ENCODE peak calls at places on chromosomes 12 and 14, in five cellular contexts. H, T, U, K and L are unnamed samples. For H3K4me1, the result is how much of the 10 kb centered on the place peaks cover.

GRCh38 chr12:6295187-6295811 is 15.2 kb upstream of the PLEKHG6 start:
- DNase-seq in U (no peak), T (peak), H (peak), K (no peak), L (peak)

GRCh38 chr14:92686763-92687427 is 61.5 kb downstream of the LGMN start:
- DNase-seq in H (peak), U (peak), K (no peak), T (peak), L (peak)

GRCh38 chr12:20798561-20798960 is 11.9 kb upstream of the SLCO1B3 start:
- DNase-seq in U (no peak), T (no peak), H (peak), K (no peak), L (no peak)

GRCh38 chr14:77243853-77244252 is 27.2 kb downstream of the NGB start:
- DNase-seq in K (peak), H (no peak), T (no peak), U (no peak), L (no peak)

GRCh38 chr14:52279405-52279804 is 11.9 kb downstream of the PTGDR start:
- DNase-seq in U (no peak), H (no peak), K (no peak), T (no peak), L (no peak)

GRCh38 chr14:48614003-48614402 is 938.6 kb upstream of the MDGA2 start:
- DNase-seq in H (no peak), T (no peak), U (no peak), K (no peak), L (no peak)

GRCh38 chr12:6326316-6326959 is 15.4 kb downstream of the TNFRSF1A start:
- DNase-seq in U (peak), H (peak), T (peak), K (no peak), L (peak)

GRCh38 chr14:22691171-22691570 is 47.0 kb upstream of the OR6J1 start:
- DNase-seq in K (no peak), T (no peak), U (no peak), H (peak), L (no peak)

GRCh38 chr12:49671051-49671765 is 36.0 kb downstream of the FMNL3 start:
- DNase-seq in U (peak), H (peak), T (no peak), K (no peak), L (peak)

GRCh38 chr14:101809671-101810514 is 48.4 kb downstream of the PPP2R5C start:
- DNase-seq in U (peak), K (peak), H (peak), T (peak), L (peak)

GRCh38 chr12:117331691-117332090 is 29.7 kb downstream of the NOS1 start:
- DNase-seq in T (no peak), K (no peak), U (no peak), H (no peak), L (no peak)

GRCh38 chr14:52678591-52678990 is 16.8 kb downstream of the ERO1A start:
- DNase-seq in K (no peak), H (no peak), T (no peak), U (no peak), L (no peak)

GRCh38 chr12:50453872-50454271 is 50.9 kb upstream of the DIP2B start:
- DNase-seq in U (no peak), T (no peak), K (no peak), H (no peak), L (no peak)

GRCh38 chr14:49992901-49993335 is 100.0 kb downstream of the ARF6 start:
- DNase-seq in U (no peak), H (no peak), K (peak), T (peak), L (peak)

GRCh38 chr12:43306066-43306465 is 245.9 kb downstream of the ADAMTS20 start:
- DNase-seq in T (peak), H (peak), U (no peak), K (no peak), L (no peak)

GRCh38 chr14:76844223-76844622 is 18.0 kb downstream of the LRRC74A start:
- DNase-seq in T (peak), H (peak), K (no peak), U (peak), L (peak)

GRCh38 chr12:57776247-57776587 is 3.8 kb downstream of the EEF1AKMT3 start:
- DNase-seq in U (no peak), H (no peak), K (no peak), T (no peak), L (no peak)

GRCh38 chr12:124410354-124411175 is 115.7 kb downstream of the RFLNA start:
- DNase-seq in T (no peak), K (no peak), H (no peak), U (no peak), L (no peak)

GRCh38 chr14:54809767-54810166 is 92.9 kb downstream of the GCH1 start:
- DNase-seq in K (no peak), U (no peak), T (no peak), H (no peak), L (peak)

GRCh38 chr14:65302571-65303184 is 109.9 kb upstream of the FUT8 start:
- DNase-seq in K (peak), H (no peak), T (no peak), U (no peak), L (no peak)

GRCh38 chr12:49636979-49637378 is 13.6 kb downstream of the PRPF40B start:
- DNase-seq in T (peak), H (peak), K (no peak), U (peak), L (peak)

DNA sequence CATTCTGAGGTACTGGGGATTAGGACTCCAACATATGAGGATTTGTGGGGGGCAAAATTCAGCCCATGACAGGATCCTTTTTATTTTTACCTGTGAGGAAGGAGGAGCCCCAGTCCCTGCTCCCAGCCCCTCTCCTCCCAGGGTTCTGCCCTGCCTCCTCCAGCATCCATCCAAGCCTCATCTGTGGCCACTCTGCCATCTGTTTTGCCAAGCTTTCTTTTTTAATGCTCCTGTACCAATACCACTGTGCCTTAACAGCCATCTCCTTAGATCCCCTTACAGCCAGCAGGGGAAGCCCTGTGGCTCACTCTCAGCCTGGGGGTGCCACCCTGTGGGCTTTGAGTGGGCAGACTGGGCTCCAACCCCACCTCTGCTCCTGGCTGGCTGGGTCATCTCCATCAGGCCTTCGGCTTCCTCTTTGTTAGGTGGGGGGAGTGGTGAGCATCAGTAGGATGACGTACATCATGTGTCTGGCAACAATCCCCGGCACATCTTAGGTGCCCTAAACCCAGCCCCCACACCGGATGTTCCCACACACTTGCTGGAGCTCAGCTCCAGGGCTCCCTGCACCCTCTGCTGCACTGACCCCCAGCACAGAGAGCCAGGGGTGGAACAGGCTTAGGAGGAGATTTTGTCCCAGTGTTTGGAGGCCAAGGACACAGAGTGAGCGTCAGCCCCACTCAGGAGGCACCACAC is 40.2 kb downstream of the CYP46A1 start:
- DNase-seq in H (no peak), U (no peak), K (no peak), T (no peak), L (no peak)
- H3K4me3 ChIP-seq in H (no peak), U (no peak), K (no peak), T (no peak), L (no peak)

DNA sequence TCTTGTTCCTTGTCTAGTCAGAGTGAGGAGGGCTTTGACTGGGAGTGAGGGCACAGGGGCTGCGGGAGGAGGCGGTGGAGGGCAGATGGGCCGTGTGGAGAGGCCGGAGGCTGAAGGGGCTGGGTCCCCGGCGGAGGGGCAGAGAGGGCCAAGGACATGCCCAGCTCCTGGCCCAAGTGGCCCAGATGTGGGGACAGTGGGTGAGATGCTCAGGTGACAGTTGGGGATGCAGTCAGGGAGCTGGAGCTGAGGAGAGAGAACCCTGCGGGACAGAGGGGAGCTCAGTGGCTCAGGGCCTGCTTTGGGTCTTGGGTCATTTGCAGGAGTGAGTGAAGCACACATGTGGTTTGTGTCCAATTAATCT is 26.5 kb upstream of the PLD4 start:
- DNase-seq in H (no peak), K (no peak), U (no peak), T (no peak), L (no peak)
- H3K4me1 ChIP-seq in H (under half), K (under half), U (under half), T (under half), L (under half)

GRCh38 chr12:98574110-98574509 is 19.4 kb upstream of the SLC25A3 start:
- DNase-seq in T (no peak), U (no peak), H (no peak), K (no peak), L (no peak)

GRCh38 chr12:98575013-98575412 is 18.5 kb upstream of the SLC25A3 start:
- DNase-seq in T (no peak), K (no peak), H (no peak), U (no peak), L (no peak)

DNA sequence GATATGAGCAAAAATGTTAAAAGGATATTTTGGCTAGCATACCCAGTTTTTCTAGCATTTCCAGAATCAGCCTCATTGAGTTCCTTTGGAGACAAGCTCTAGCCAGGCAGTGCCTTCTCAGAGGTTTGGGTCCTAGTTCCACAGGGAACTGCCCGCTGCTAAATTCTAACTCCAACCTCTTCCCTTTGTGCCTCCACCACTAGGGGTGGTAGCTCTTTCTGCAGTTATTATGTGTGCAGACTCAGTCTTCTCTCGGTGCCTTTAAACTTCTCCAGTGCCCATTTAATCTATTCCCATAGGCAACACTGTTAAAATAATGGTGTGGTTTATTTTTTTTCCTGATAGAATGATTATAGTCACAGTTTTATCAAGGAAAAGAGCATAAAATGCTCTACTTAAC is 21.5 kb upstream of the SLC25A3 start:
- DNase-seq in T (no peak), H (no peak), K (no peak), U (no peak), L (no peak)
- TF ChIP-seq CTCF in T (no peak), H (peak), K (peak), U (no peak), L (no peak)

GRCh38 chr14:103104654-103105511 is 10.4 kb downstream of the EXOC3L4 start:
- DNase-seq in K (no peak), H (no peak), U (peak), T (peak), L (peak)
- H3K4me3 ChIP-seq in K (no peak), H (no peak), U (no peak), T (no peak), L (no peak)

GRCh38 chr12:47268501-47269459 is 189.0 kb upstream of the AMIGO2 start:
- DNase-seq in K (peak), T (no peak), H (no peak), U (no peak), L (no peak)

GRCh38 chr12:47272412-47273190 is 192.8 kb upstream of the AMIGO2 start:
- DNase-seq in U (no peak), T (no peak), K (no peak), H (no peak), L (no peak)

GRCh38 chr12:47273191-47273626 is 193.4 kb upstream of the AMIGO2 start:
- DNase-seq in T (no peak), K (no peak), H (peak), U (no peak), L (no peak)

GRCh38 chr12:47271800-47272230 is 192.1 kb upstream of the AMIGO2 start:
- DNase-seq in T (no peak), K (no peak), H (no peak), U (no peak), L (no peak)

GRCh38 chr12:47270782-47271664 is 191.3 kb upstream of the AMIGO2 start:
- DNase-seq in K (no peak), T (no peak), U (no peak), H (no peak), L (no peak)
- H3K4me1 ChIP-seq in K (under half), T (under half), U (under half), H (under half), L (under half)

GRCh38 chr14:59055439-59056045 is 132.9 kb upstream of the DAAM1 start:
- DNase-seq in U (peak), H (peak), K (peak), T (no peak), L (peak)
- TF ChIP-seq CTCF in U (peak), H (peak), K (peak), T (peak), L (peak)

DNA sequence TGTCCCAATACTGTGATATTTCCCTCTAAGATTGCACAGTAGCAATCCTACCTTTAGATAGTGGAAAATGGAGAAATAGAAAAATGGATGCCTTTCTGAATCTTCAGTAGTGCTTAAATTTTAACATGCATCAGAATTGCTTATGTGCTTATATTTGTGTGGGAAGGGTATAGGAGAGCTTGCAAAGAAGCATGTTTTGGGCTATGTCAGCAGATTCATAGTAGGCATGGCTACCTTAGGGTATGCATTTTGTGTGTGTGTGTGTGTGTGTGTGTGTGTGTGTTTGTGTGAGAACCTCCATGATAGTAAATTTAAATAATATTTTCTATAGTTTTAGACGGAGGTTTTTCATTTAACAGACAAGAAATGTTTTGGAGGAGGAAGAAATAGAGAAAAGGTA is 38.3 kb downstream of the NEUROD4 start:
- DNase-seq in K (no peak), H (no peak), T (no peak), U (no peak), L (no peak)
- H3K4me3 ChIP-seq in K (no peak), H (no peak), T (no peak), U (no peak), L (no peak)

DNA sequence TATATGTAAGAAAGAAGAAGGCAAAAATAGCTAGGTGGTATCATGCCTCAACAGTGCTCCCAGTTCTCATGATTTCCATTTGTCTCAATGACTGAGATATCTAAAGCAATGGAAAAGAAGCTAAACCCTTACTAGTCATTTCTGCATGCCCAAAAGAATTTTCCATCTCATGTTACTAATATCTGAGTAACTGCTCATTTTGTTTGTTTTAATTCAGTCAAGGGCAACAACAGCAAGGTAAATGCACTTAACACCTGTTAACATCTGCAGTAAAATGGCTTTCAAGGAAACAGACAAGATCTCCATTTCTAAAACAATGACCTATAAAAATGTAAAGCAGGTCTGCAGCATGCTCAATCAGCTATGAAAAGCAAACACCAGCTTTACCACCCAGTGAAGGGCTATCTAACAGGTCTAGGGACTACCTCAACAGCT is 19.4 kb upstream of the SELPLG start:
- DNase-seq in H (no peak), T (no peak), K (no peak), U (no peak), L (no peak)
- H3K4me1 ChIP-seq in H (under half), T (under half), K (under half), U (under half), L (under half)

GRCh38 chr12:99223554-99223953 is 424.0 kb upstream of the GARIN6 start:
- DNase-seq in U (no peak), T (no peak), H (no peak), K (no peak), L (no peak)

DNA sequence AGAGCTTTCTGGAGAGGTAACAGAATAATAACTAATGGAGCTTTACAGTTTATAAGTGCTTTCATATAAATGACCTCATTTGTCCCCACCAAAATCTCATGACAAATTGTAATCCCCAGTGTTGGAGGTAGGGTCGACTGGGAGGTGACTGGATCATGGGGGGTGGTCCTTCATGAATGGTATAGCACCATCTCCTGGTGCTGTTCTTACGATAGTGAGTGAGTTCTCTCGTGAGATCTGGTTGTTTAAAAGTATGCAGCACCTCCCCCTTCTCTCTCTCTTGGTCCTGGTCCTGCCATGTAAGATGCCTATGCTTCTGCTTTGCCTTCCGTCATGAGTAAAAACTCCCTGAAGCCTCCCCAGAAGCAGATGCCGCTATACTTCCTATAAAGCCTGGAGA is 423.3 kb upstream of the GARIN6 start:
- DNase-seq in T (no peak), K (no peak), U (no peak), H (no peak), L (no peak)
- TF ChIP-seq CTCF in T (no peak), K (no peak), U (no peak), H (no peak), L (no peak)